ENCODE peak calls at places on chromosomes 4 and X, in ten cellular contexts. O is A549, J is mucosa of descending colon, T is spleen, K is WTC11, E is mammary epithelial cell, S is neural progenitor cell, F is pancreas, I is fibroblast of lung, A is uterus. G is an unnamed sample.

GRCh38 chrX:111568356-111568755 is 56.9 kb downstream of the SERTM2 start:
- DNase-seq in I (no peak), T (no peak), S (peak; percentile 59), F (no peak), O (peak; percentile 43), K (peak; percentile 18), J (no peak), A (peak; percentile 11), E (peak; percentile 8), G (no peak)

GRCh38 chrX:87299563-87300160 is 217.9 kb upstream of the KLHL4 start:
- DNase-seq in K (no peak), F (no peak), O (peak; percentile 23), E (peak; percentile 1), J (no peak), S (peak; percentile 19), T (no peak), A (no peak), I (peak; percentile 24), G (no peak)

GRCh38 chr4:76562161-76562560 is 127.1 kb downstream of the SHROOM3 start:
- DNase-seq in A (no peak), I (peak; percentile 77), T (no peak), F (no peak), E (peak; percentile 38), J (no peak), O (no peak), S (no peak), K (no peak), G (no peak)

GRCh38 chrX:52261125-52261462 is 76.4 kb downstream of the MAGED4 start:
- DNase-seq in O (no peak), A (no peak), S (no peak), J (no peak), I (no peak), E (no peak), K (no peak), T (no peak), F (no peak), G (no peak)

GRCh38 chr4:143555676-143556075 is 42.2 kb downstream of the SMARCA5 start:
- DNase-seq in A (no peak), K (no peak), J (no peak), E (peak; percentile 8), S (no peak), O (no peak), F (no peak), I (no peak), T (no peak), G (no peak)

GRCh38 chrX:121641560-121641959 is 594.1 kb downstream of the GLUD2 start:
- DNase-seq in K (no peak), I (no peak), A (no peak), S (no peak), J (no peak), F (no peak), E (peak; percentile 53), T (no peak), O (peak; percentile 1), G (no peak)

GRCh38 chr4:166257891-166258290 is 384.9 kb downstream of the TLL1 start:
- DNase-seq in A (no peak), S (no peak), O (peak; percentile 7), E (no peak), F (no peak), K (no peak), I (no peak), T (no peak), J (no peak), G (no peak)

GRCh38 chr4:114396808-114397207 is 201.8 kb upstream of the UGT8 start:
- DNase-seq in T (no peak), K (no peak), I (no peak), J (no peak), E (peak; percentile 48), F (no peak), O (no peak), A (no peak), S (no peak), G (no peak)

GRCh38 chr4:5824635-5825034 is 68.3 kb downstream of the CRMP1 start:
- DNase-seq in E (peak; percentile 18), I (peak; percentile 55), K (peak; percentile 37), A (no peak), O (peak; percentile 45), J (no peak), T (no peak), S (peak; percentile 53), F (no peak), G (no peak)

GRCh38 chr4:86927843-86928395 is 6.9 kb upstream of the AFF1 start:
- DNase-seq in F (no peak), E (peak; percentile 99), O (peak; percentile 83), J (no peak), T (no peak), S (no peak), K (no peak), A (peak; percentile 91), I (peak; percentile 98), G (no peak)

GRCh38 chr4:24322517-24322916 is 261.8 kb downstream of the DHX15 start:
- DNase-seq in O (no peak), T (no peak), E (no peak), I (peak; percentile 22), K (no peak), J (no peak), S (no peak), F (no peak), A (no peak), G (no peak)

GRCh38 chrX:2819345-2820130 is 9.2 kb upstream of the GYG2 start:
- DNase-seq in I (peak; percentile 21), O (peak; percentile 45), K (no peak), T (no peak), A (no peak), J (no peak), F (no peak), S (no peak), E (peak; percentile 12), G (no peak)

GRCh38 chrX:150514462-150514861 is 54.0 kb upstream of the MTM1 start:
- DNase-seq in S (no peak), E (no peak), O (no peak), K (no peak), F (no peak), J (no peak), A (no peak), T (peak; percentile 39), I (no peak), G (no peak)

GRCh38 chr4:74692973-74693372 is 101.3 kb downstream of the BTC start:
- DNase-seq in K (no peak), J (no peak), O (no peak), T (no peak), I (peak; percentile 58), F (no peak), S (no peak), A (no peak), E (no peak), G (no peak)

GRCh38 chr4:9825049-9825448 is 43.6 kb downstream of the DRD5 start:
- DNase-seq in F (no peak), T (no peak), J (no peak), E (no peak), I (no peak), K (no peak), O (no peak), A (no peak), S (no peak), G (no peak)

GRCh38 chr4:186405957-186406356 is 140.0 kb downstream of the F11 start:
- DNase-seq in F (no peak), K (no peak), S (no peak), T (no peak), J (no peak), A (no peak), E (no peak), I (no peak), O (no peak), G (no peak)

GRCh38 chr4:140256335-140256734 is 102.4 kb upstream of the MAML3 start:
- DNase-seq in I (peak; percentile 54), F (no peak), J (no peak), E (peak; percentile 80), T (no peak), K (no peak), O (peak; percentile 65), S (no peak), A (no peak), G (no peak)

GRCh38 chr4:185142911-185143595 is at the start of gene SLC25A4:
- DNase-seq in I (peak; percentile 71), A (peak; percentile 74), F (peak; percentile 89), K (peak; percentile 88), E (peak; percentile 65), O (peak; percentile 77), S (peak; percentile 94), J (peak; percentile 94), T (peak; percentile 95), G (peak; percentile 88)

GRCh38 chrX:73400136-73400748 is 46.6 kb upstream of the CDX4 start:
- DNase-seq in T (no peak), O (peak; percentile 12), J (no peak), S (no peak), A (no peak), I (no peak), E (no peak), F (no peak), K (no peak), G (no peak)
- TF ChIP-seq CTCF in T (no peak), O (no peak), J (no peak), S (no peak), A (no peak), I (no peak), E (no peak), F (no peak), K (no peak), G (no peak)

GRCh38 chr4:2009651-2010233 is 968 bp upstream of the NELFA start:
- DNase-seq in F (peak; percentile 76), A (no peak), O (peak; percentile 73), S (peak; percentile 70), T (peak; percentile 91), E (peak; percentile 35), J (peak; percentile 87), I (peak; percentile 53), K (peak; percentile 66), G (no peak)
- TF ChIP-seq CTCF in F (no peak), A (no peak), O (no peak), S (peak; percentile 26), T (no peak), E (peak; percentile 35), J (peak; percentile 25), I (peak; percentile 21), K (no peak), G (no peak)

DNA sequence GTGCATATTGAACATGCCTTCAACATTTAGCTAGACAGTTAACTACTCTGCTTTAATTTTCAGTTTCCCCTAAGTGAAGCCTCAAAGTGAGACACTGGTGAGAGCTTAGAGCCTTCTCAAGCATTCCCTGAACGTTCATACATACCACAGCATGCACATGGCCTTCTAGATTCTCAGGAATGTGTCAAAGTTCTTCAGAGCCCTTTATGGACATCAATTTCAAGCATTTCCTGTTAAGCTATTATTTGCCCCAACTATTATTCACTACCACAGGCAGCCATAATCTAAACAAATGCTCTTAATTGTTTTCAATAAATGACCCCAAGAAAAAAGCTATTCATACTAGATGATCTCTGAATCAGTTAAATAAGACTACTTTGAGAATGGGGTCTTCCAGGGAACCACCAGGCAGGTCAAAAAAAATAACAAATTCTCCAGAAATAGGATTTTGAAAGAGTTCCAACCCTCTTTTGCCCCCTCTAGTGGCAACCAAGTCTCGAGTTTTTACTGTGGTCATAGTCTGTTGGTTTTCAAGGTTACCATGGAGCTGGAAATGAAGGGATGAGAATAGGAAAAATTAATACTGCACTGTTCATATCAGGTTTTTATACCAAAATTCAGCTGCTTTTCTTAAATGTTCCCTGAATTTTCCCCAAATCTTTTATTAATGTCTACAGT is 235.4 kb downstream of the RAB28 start:
- DNase-seq in E (no peak), A (no peak), J (no peak), I (no peak), O (no peak), S (peak; percentile 32), F (no peak), K (no peak), T (no peak), G (no peak)
- TF ChIP-seq CTCF in E (peak; percentile 13), A (no peak), J (no peak), I (peak; percentile 16), O (no peak), S (peak; percentile 65), F (no peak), K (peak; percentile 15), T (no peak), G (peak; percentile 36)

GRCh38 chr4:48681856-48682255 is 98.2 kb downstream of the FRYL start:
- DNase-seq in F (no peak), S (no peak), I (peak; percentile 57), K (no peak), O (peak; percentile 22), J (no peak), E (peak; percentile 50), T (no peak), A (no peak), G (no peak)
- TF ChIP-seq CTCF in F (no peak), S (peak; percentile 17), I (peak; percentile 49), K (no peak), O (peak; percentile 21), J (peak; percentile 19), E (peak; percentile 69), T (peak; percentile 36), A (no peak), G (no peak)

G was measured in mesothelial cell of epicardium.